ENCODE peak calls at places on chromosomes 2 and 18, in eight cellular contexts. C, R, U, P, N, O, D and T are unnamed samples.

GRCh38 chr2:15790838-15791237 is 149.5 kb upstream of the MYCN start:
- DNase-seq in C (no peak), R (no peak), U (no peak), P (no peak), N (no peak), O (no peak), D (no peak), T (no peak)

GRCh38 chr2:51472300-51472699 is 440.4 kb upstream of the NRXN1 start:
- DNase-seq in C (no peak), R (no peak), U (no peak), P (no peak), N (no peak), O (no peak), D (no peak), T (no peak)

GRCh38 chr2:11855120-11855760 is 108.8 kb downstream of the LPIN1 start:
- DNase-seq in C (no peak), R (no peak), U (no peak), P (no peak), N (no peak), O (no peak), D (no peak), T (no peak)

GRCh38 chr2:218023636-218024035 is 20.8 kb upstream of the TNS1 start:
- DNase-seq in C (no peak), R (peak), U (peak), P (no peak), N (peak), O (no peak), D (peak), T (peak)

GRCh38 chr18:67282796-67283195 is 233.7 kb downstream of the DSEL start:
- DNase-seq in C (no peak), R (no peak), U (no peak), P (no peak), N (no peak), O (no peak), D (no peak), T (no peak)

GRCh38 chr2:217749009-217749408 is 253.8 kb downstream of the TNS1 start:
- DNase-seq in C (no peak), R (no peak), U (no peak), P (no peak), N (no peak), O (no peak), D (peak), T (no peak)

GRCh38 chr18:50460691-50461090 is 85.8 kb downstream of the SKA1 start:
- DNase-seq in C (no peak), R (no peak), U (no peak), P (no peak), N (no peak), O (no peak), D (no peak), T (no peak)

GRCh38 chr2:227460079-227460485 is 11.9 kb upstream of the AGFG1 start:
- DNase-seq in C (no peak), R (no peak), U (no peak), P (peak), N (no peak), O (no peak), D (no peak), T (no peak)

GRCh38 chr18:62925031-62925688 is 209.8 kb downstream of the PHLPP1 start:
- DNase-seq in C (no peak), R (no peak), U (no peak), P (no peak), N (no peak), O (no peak), D (no peak), T (no peak)

DNA sequence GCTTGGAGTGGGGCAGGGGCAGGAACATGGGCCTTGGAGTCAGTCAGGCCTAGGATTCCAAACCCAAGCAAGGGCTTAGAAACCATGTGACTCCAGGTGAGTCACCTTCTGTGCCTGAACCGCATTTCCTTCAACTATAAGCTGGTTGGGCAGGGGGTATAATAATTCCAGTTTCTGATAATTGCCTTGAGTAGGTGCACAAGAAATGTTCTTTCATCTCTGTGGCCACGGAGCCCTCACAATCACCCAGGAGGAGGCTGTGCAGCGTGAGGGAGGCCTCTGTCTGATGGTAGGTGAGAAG is 112.1 kb upstream of the HAAO start:
- DNase-seq in C (no peak), R (no peak), U (no peak), P (no peak), N (no peak), O (no peak), D (no peak), T (no peak)
- H3K27ac ChIP-seq in C (peak), R (no peak), U (no peak), P (no peak), N (peak), O (no peak), D (peak), T (peak)

DNA sequence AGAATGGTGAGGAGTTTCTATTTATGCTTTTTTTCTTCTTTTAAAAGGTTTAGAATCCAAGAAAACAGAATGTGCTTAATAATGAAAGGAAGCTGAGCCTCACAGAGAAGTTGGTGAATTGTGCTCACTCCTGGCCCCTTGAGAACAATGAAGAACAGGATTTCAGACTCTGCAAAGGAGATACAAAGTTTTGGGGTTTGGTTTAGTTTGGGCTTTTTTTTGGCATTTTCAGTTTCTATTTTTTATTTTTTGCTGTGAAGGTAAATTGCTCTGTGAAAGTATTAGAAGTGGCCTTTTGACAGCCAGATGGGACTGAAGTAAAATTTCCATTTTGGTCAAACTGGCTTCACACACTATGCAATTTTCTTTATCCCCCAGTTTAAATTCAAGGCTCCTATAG is 247.3 kb upstream of the GYPC start:
- DNase-seq in C (no peak), R (no peak), U (no peak), P (no peak), N (no peak), O (no peak), D (no peak), T (no peak)
- H3K4me3 ChIP-seq in C (no peak), R (no peak), U (no peak), P (no peak), N (no peak), O (no peak), D (no peak), T (no peak)

GRCh38 chr18:46397174-46397573 is 259.8 kb downstream of the LOXHD1 start:
- DNase-seq in C (no peak), R (peak), U (no peak), P (no peak), N (no peak), O (no peak), D (no peak), T (no peak)

GRCh38 chr18:46400449-46400848 is 256.6 kb downstream of the LOXHD1 start:
- DNase-seq in C (no peak), R (peak), U (no peak), P (no peak), N (no peak), O (no peak), D (no peak), T (no peak)

GRCh38 chr18:46398005-46398404 is 259.0 kb downstream of the LOXHD1 start:
- DNase-seq in C (no peak), R (peak), U (no peak), P (no peak), N (no peak), O (no peak), D (no peak), T (no peak)

GRCh38 chr18:46398625-46399024 is 258.4 kb downstream of the LOXHD1 start:
- DNase-seq in C (no peak), R (no peak), U (no peak), P (no peak), N (no peak), O (no peak), D (no peak), T (no peak)

GRCh38 chr18:46399276-46399675 is 257.7 kb downstream of the LOXHD1 start:
- DNase-seq in C (no peak), R (peak), U (no peak), P (no peak), N (no peak), O (no peak), D (no peak), T (no peak)
- H3K27ac ChIP-seq in C (no peak), R (no peak), U (no peak), P (no peak), N (no peak), O (no peak), D (no peak), T (no peak)

GRCh38 chr2:193332938-193333337 is 1138.2 kb upstream of the TMEFF2 start:
- DNase-seq in C (no peak), R (no peak), U (no peak), P (no peak), N (no peak), O (no peak), D (no peak), T (no peak)
- H3K4me3 ChIP-seq in C (no peak), R (no peak), U (no peak), P (no peak), N (no peak), O (no peak), D (no peak), T (no peak)

DNA sequence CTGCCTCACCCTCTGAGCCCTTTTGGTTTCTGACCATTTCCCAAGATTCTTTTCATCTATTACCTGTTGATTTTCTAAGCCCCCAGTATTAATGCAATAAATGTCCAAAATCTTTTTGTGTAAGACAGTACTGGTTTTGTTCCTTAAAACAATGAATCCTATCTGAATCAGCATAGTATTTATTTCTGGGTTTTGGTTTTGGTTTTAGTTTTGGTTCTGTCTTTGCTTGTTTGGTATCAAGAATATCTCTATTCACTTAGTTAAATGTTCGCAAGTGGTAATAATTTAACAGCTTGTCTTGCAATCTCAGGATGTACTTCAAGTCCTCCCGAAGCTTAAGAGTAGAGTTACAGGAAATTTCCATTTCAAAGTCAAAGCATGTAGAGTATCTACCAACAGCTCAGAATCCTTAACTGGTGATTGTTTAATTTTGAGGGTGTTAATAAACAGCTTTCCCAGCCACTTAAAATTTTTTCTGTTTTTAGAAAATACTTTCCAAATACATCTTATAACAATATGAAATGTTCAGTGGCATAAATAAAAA is 67.7 kb upstream of the NEDD4L start:
- DNase-seq in C (no peak), R (no peak), U (no peak), P (no peak), N (no peak), O (no peak), D (no peak), T (no peak)
- H3K27ac ChIP-seq in C (no peak), R (no peak), U (peak), P (no peak), N (no peak), O (no peak), D (no peak), T (no peak)